ENCODE peak calls at places on chromosome 22, in four cellular contexts. O is K562, M is stomach, F is Panc1. W is an unnamed sample. For H3K4me1, the result is how much of the 10 kb centered on the place peaks cover.

GRCh38 chr22:33891992-33892391 is 28.3 kb downstream of the LARGE1 start:
- DNase-seq in O (no peak), M (no peak), F (no peak), W (no peak)

GRCh38 chr22:47574551-47574950 is 812.1 kb downstream of the TBC1D22A start:
- DNase-seq in O (no peak), F (no peak), M (no peak), W (peak)

GRCh38 chr22:46775789-46776485 is 13.5 kb downstream of the TBC1D22A start:
- DNase-seq in M (no peak), F (no peak), O (no peak), W (peak)

GRCh38 chr22:19630614-19631013 is 83.7 kb upstream of the SEPTIN5 start:
- DNase-seq in M (no peak), O (no peak), F (no peak), W (no peak)

GRCh38 chr22:20514658-20515406 is 7.4 kb downstream of the MED15 start:
- DNase-seq in F (no peak), M (no peak), O (no peak), W (no peak)

GRCh38 chr22:32951807-32952153 is 106.4 kb downstream of the SYN3 start:
- DNase-seq in F (no peak), M (no peak), O (no peak), W (no peak)

GRCh38 chr22:28934026-28934425 is 50.7 kb downstream of the ZNRF3 start:
- DNase-seq in O (no peak), F (no peak), M (no peak), W (no peak)

GRCh38 chr22:48884786-48885185 is 942.9 kb downstream of the BRD1 start:
- DNase-seq in O (no peak), F (no peak), M (no peak), W (peak)

GRCh38 chr22:41480397-41480735 is 11.4 kb downstream of the ACO2 start:
- DNase-seq in M (no peak), O (no peak), F (no peak), W (no peak)

GRCh38 chr22:20128902-20129746 is 2.5 kb upstream of the ZDHHC8 start:
- DNase-seq in F (no peak), O (peak), M (peak), W (no peak)

GRCh38 chr22:25419247-25420113 is 145.0 kb upstream of the GRK3 start:
- DNase-seq in O (peak), M (no peak), F (no peak), W (no peak)

GRCh38 chr22:48318173-48318572 is 1509.5 kb downstream of the BRD1 start:
- DNase-seq in O (no peak), F (no peak), M (no peak), W (no peak)

GRCh38 chr22:37425800-37426531 is 1.3 kb downstream of the ELFN2 start:
- DNase-seq in F (no peak), O (no peak), M (no peak), W (no peak)

GRCh38 chr22:17999851-18000250 is 24.5 kb downstream of the MICAL3 start:
- DNase-seq in M (no peak), O (no peak), F (no peak), W (no peak)

GRCh38 chr22:17997456-17997855 is 26.9 kb downstream of the MICAL3 start:
- DNase-seq in M (no peak), O (no peak), F (no peak), W (no peak)

GRCh38 chr22:18000441-18001039 is 23.8 kb downstream of the MICAL3 start:
- DNase-seq in M (no peak), F (no peak), O (peak), W (no peak)

GRCh38 chr22:17998913-17999312 is 25.4 kb downstream of the MICAL3 start:
- DNase-seq in O (no peak), F (no peak), M (no peak), W (no peak)

GRCh38 chr22:18001040-18001893 is 23.1 kb downstream of the MICAL3 start:
- DNase-seq in F (peak), O (peak), M (peak), W (peak)
- TF ChIP-seq POLR2AphosphoS5 in F (peak), O (peak), M (peak), W (no peak)

DNA sequence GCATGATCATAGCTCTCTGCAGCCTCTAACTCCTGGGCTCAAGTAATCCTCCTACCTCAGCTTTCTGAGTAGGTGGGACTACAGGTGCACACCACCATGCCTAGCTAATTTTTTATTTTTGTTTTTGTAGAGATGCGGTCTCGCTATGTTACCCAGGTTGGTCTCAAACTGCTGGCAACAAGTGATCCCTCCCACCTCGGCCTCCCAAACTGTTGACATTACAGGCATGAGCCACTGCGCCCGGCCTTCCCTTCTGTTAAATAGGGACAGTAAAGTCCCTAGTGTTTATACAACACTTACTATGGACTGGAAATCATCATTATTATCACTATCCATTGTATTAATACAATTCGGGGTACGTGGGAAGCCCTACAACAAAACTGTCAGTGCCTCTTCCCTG is 12.6 kb downstream of the SELENOM start:
- DNase-seq in F (no peak), O (no peak), M (no peak), W (no peak)
- H3K4me1 ChIP-seq in F (under half), O (under half), M (half or more), W (under half)

GRCh38 chr22:45511847-45512261 is 9.2 kb downstream of the FBLN1 start:
- DNase-seq in O (no peak), M (peak), F (no peak), W (no peak)
- TF ChIP-seq POLR2AphosphoS5 in O (no peak), M (peak), F (no peak), W (no peak)

GRCh38 chr22:17118342-17118741 is 2.8 kb downstream of the TMEM121B start:
- DNase-seq in O (no peak), F (no peak), M (no peak), W (no peak)

GRCh38 chr22:17120711-17121234 is 387 bp downstream of the TMEM121B start:
- DNase-seq in M (no peak), O (peak), F (no peak), W (no peak)

GRCh38 chr22:17117890-17118289 is 3.3 kb downstream of the TMEM121B start:
- DNase-seq in O (no peak), F (no peak), M (no peak), W (no peak)

GRCh38 chr22:17120281-17120680 is 879 bp downstream of the TMEM121B start:
- DNase-seq in F (no peak), M (peak), O (peak), W (no peak)

DNA sequence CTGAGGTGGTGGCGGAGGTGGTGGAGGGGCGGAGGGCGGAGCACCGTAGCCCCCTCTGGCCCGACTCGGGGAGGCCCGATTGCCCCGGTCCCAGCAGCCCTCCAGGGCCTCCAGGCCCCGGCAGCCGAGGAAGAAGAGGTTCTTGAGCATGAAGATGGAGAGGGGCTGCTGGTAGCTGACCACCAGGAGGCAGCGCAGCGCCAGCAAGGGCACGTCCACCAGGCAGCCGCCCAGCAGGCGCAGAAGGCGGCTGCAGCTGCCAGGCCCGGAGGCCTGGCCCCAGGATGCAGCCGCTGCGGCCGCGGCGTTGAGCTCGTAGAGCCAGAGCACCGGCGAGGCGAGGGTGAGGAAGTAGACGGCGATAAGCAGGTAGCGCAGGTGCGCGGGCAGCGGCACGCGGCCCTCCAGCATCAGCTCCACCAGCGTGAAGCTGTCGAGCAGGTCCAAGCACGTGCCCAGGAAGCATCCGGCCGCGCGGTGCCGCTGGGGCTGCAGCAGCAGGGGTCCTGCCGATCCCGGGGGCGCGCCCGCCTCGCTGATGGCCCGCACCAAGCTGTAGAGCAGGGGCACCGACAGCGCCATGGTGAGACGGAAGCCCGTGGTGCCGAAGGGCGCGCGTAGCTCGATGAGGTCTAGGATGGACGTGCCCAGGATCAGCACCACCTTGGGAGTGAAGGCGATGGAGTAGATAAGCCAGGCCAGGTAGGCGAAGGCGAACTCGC is 1.5 kb downstream of the TMEM121B start:
- DNase-seq in F (no peak), O (peak), M (no peak), W (no peak)
- H3K4me1 ChIP-seq in F (under half), O (under half), M (under half), W (under half)

DNA sequence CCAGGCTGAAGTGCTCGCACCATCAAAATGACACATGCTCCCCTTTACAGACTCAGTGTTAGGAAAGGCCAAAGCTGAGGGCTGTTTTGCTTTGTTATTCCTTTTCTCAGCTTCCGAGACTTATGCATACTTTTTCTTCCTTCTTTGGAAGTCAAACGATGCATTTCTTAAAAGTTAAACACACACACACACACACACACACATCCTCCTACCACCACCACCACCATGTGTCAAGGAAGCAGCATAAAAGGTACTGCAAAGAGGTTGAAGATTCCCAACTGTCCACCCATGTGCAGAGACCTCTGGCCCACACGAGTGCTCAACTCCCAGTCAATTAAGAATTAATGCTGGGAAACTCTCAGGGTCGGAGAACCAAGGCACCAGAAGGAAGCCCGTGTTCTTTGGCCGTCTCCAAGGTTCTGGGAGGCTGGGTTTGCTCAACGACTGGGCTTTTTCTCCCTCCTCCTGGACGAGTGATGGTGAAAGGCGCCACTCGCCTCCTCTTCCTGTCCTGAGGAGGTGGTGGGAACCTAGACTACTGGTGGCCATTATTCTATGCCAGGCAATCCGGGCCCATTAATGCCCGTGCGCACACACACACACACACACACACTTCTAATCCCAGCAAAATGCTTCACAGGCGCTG is 15.2 kb downstream of the MN1 start:
- DNase-seq in O (no peak), M (no peak), F (no peak), W (no peak)
- TF ChIP-seq POLR2AphosphoS5 in O (no peak), M (no peak), F (no peak), W (no peak)

DNA sequence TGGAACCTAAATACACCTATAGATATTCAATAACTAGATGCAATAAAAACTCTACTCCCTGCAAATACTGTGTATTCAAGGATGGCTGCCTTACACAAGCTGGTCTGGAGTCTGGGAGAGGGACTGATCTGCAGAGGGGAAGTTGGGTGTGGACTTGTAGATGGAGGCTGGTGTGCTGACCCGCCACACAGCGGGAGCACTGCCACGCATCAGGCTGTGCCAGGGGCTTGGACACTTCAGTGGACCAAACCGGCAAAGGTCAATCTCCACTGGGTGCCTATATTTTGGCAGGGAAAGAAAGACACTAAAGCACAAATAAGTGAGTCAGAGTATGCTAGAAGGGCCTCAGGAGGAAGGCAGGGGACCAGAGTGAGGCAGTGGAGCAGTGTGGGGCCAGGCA is 2.1 kb upstream of the SHANK3 start:
- DNase-seq in F (no peak), M (no peak), O (no peak), W (no peak)
- H3K4me1 ChIP-seq in F (under half), M (under half), O (under half), W (under half)

DNA sequence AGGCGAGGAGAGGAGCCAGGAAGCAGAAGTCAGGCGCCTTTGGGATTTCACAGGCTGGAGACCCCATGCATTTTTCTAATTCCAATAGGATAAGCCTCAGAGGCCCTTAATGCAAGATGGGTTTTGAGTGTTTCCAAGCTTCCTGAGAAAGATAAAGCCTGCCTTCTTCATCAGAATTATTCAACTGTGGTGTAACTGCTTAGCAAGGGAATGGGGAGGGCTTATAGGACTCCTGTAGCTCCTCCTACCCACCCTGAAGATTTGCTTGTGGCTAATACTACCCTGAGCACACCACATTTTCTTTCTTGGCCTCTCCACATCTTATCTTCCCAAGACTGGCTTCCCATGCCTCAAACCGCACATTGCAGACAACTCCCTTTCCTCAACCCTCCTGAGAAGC is 151.1 kb upstream of the ISX start:
- DNase-seq in O (no peak), M (no peak), F (no peak), W (no peak)
- TF ChIP-seq POLR2AphosphoS5 in O (no peak), M (no peak), F (no peak), W (no peak)

GRCh38 chr22:23847310-23847920 is 8.6 kb upstream of the DERL3 start:
- DNase-seq in M (no peak), O (no peak), F (no peak), W (no peak)

GRCh38 chr22:23849009-23850006 is 8.4 kb upstream of the SLC2A11 start:
- DNase-seq in O (peak), F (no peak), M (peak), W (peak)

GRCh38 chr22:23847991-23848864 is 9.4 kb upstream of the DERL3 start:
- DNase-seq in O (no peak), F (no peak), M (no peak), W (no peak)

GRCh38 chr22:23845661-23846469 is 7.1 kb upstream of the DERL3 start:
- DNase-seq in F (no peak), O (no peak), M (no peak), W (no peak)

GRCh38 chr22:23850136-23850611 is 7.5 kb upstream of the SLC2A11 start:
- DNase-seq in O (no peak), F (no peak), M (peak), W (no peak)
- H3K4me1 ChIP-seq in O (under half), F (under half), M (under half), W (under half)

GRCh38 chr22:21759631-21760030 is 24.0 kb upstream of the YPEL1 start:
- DNase-seq in M (no peak), O (no peak), F (no peak), W (no peak)

GRCh38 chr22:21759133-21759532 is 23.5 kb upstream of the YPEL1 start:
- DNase-seq in M (no peak), O (no peak), F (no peak), W (no peak)

GRCh38 chr22:21758056-21758455 is 22.5 kb upstream of the YPEL1 start:
- DNase-seq in O (no peak), F (no peak), M (no peak), W (no peak)

GRCh38 chr22:21760640-21761039 is 25.0 kb upstream of the YPEL1 start:
- DNase-seq in M (no peak), F (no peak), O (no peak), W (no peak)

GRCh38 chr22:21758465-21758864 is 22.9 kb upstream of the YPEL1 start:
- DNase-seq in O (no peak), F (no peak), M (no peak), W (no peak)
- TF ChIP-seq POLR2AphosphoS5 in O (no peak), F (no peak), M (no peak), W (no peak)

GRCh38 chr22:38706101-38706884 is 549 bp downstream of the GTPBP1 start:
- DNase-seq in F (no peak), M (peak), O (no peak), W (no peak)

GRCh38 chr22:38707346-38707745 is 1.6 kb downstream of the GTPBP1 start:
- DNase-seq in F (peak), O (peak), M (no peak), W (no peak)

GRCh38 chr22:38704568-38705234 is 1.0 kb upstream of the GTPBP1 start:
- DNase-seq in M (no peak), O (peak), F (no peak), W (no peak)

GRCh38 chr22:38706885-38707180 is 1.1 kb downstream of the GTPBP1 start:
- DNase-seq in O (no peak), M (no peak), F (no peak), W (no peak)

GRCh38 chr22:38705235-38706100 is at the start of gene GTPBP1:
- DNase-seq in F (peak), O (peak), M (peak), W (peak)
- H3K4me1 ChIP-seq in F (under half), O (under half), M (half or more), W (under half)

W was measured in suprapubic skin.